ENCODE peak calls at places on chromosomes 5 and 9, in seven cellular contexts. U is hepatocyte, F is OCI-LY7, R is A549, G is H1, K is neural progenitor cell, V is PC-9. Z is an unnamed sample.

GRCh38 chr5:1208743-1209551 is 7.6 kb downstream of the SLC6A19 start:
- DNase-seq in U (peak), F (no peak), R (peak), G (no peak), K (peak), V (no peak), Z (no peak)

GRCh38 chr5:66898241-66899039 is 298.2 kb downstream of the CD180 start:
- DNase-seq in U (no peak), F (no peak), R (no peak), G (no peak), K (no peak), V (no peak), Z (peak)

GRCh38 chr5:73454379-73455036 is 5.9 kb upstream of the FOXD1 start:
- DNase-seq in U (peak), F (peak), R (peak), G (no peak), K (peak), V (peak), Z (peak)

GRCh38 chr5:179605026-179605833 is 18.2 kb downstream of the HNRNPH1 start:
- DNase-seq in U (peak), F (no peak), R (no peak), G (no peak), K (no peak), V (no peak), Z (no peak)

GRCh38 chr5:141192110-141192725 is at the start of gene PCDHB10:
- DNase-seq in U (peak), F (peak), R (peak), G (no peak), K (peak), V (no peak), Z (peak)

GRCh38 chr9:91419222-91420191 is 4.1 kb downstream of the NFIL3 start:
- DNase-seq in U (peak), F (no peak), R (peak), G (no peak), K (no peak), V (peak), Z (peak)

GRCh38 chr5:153496835-153497234 is 6.4 kb downstream of the GRIA1 start:
- DNase-seq in U (peak), F (peak), R (peak), G (no peak), K (peak), V (no peak), Z (peak)

GRCh38 chr5:13783731-13784130 is 160.8 kb downstream of the DNAH5 start:
- DNase-seq in U (no peak), F (no peak), R (no peak), G (no peak), K (no peak), V (no peak), Z (no peak)

GRCh38 chr9:108168451-108168850 is 678.9 kb upstream of the KLF4 start:
- DNase-seq in U (no peak), F (no peak), R (no peak), G (no peak), K (no peak), V (no peak), Z (no peak)

GRCh38 chr9:115262477-115262876 is 144.5 kb upstream of the TNC start:
- DNase-seq in U (peak), F (no peak), R (peak), G (no peak), K (no peak), V (peak), Z (peak)

GRCh38 chr9:121811751-121812150 is 160.3 kb downstream of the DAB2IP start:
- DNase-seq in U (no peak), F (no peak), R (no peak), G (no peak), K (no peak), V (no peak), Z (no peak)

GRCh38 chr5:54547711-54548250 is 30.2 kb downstream of the SNX18 start:
- DNase-seq in U (peak), F (no peak), R (peak), G (no peak), K (no peak), V (peak), Z (peak)

GRCh38 chr5:140202610-140203009 is 27.6 kb downstream of the CYSTM1 start:
- DNase-seq in U (no peak), F (no peak), R (no peak), G (no peak), K (no peak), V (no peak), Z (no peak)

GRCh38 chr5:17448877-17449276 is 49.2 kb upstream of the TAF11L2 start:
- DNase-seq in U (no peak), F (no peak), R (no peak), G (no peak), K (no peak), V (no peak), Z (peak)

GRCh38 chr5:140966293-140967225 is at the start of gene PCDHAC2:
- DNase-seq in U (peak), F (no peak), R (peak), G (no peak), K (peak), V (no peak), Z (peak)

GRCh38 chr5:6177926-6178325 is 200.4 kb downstream of the MED10 start:
- DNase-seq in U (no peak), F (no peak), R (no peak), G (no peak), K (no peak), V (no peak), Z (no peak)

GRCh38 chr5:18395126-18396110 is 761.2 kb downstream of the TAF11L14 start:
- DNase-seq in U (no peak), F (no peak), R (no peak), G (no peak), K (peak), V (no peak), Z (no peak)

GRCh38 chr9:114002986-114003740 is 74.9 kb downstream of the AMBP start:
- DNase-seq in U (no peak), F (no peak), R (no peak), G (no peak), K (no peak), V (no peak), Z (no peak)

GRCh38 chr5:42590566-42590965 is 166.1 kb upstream of the CCDC152 start:
- DNase-seq in U (no peak), F (no peak), R (no peak), G (no peak), K (no peak), V (no peak), Z (no peak)

GRCh38 chr9:68426755-68427154 is 70.3 kb downstream of the PGM5 start:
- DNase-seq in U (no peak), F (no peak), R (no peak), G (no peak), K (no peak), V (no peak), Z (no peak)

GRCh38 chr9:13450723-13451122 is 171.2 kb upstream of the MPDZ start:
- DNase-seq in U (no peak), F (no peak), R (no peak), G (no peak), K (peak), V (no peak), Z (peak)

GRCh38 chr5:61313960-61314681 is 17.9 kb upstream of the ZSWIM6 start:
- DNase-seq in U (peak), F (no peak), R (peak), G (no peak), K (no peak), V (peak), Z (peak)

GRCh38 chr5:34544403-34544802 is 111.7 kb upstream of the RAI14 start:
- DNase-seq in U (no peak), F (no peak), R (no peak), G (no peak), K (no peak), V (no peak), Z (no peak)

GRCh38 chr5:33537240-33537639 is 96.5 kb downstream of the TARS1 start:
- DNase-seq in U (no peak), F (no peak), R (no peak), G (no peak), K (no peak), V (no peak), Z (no peak)

GRCh38 chr5:172144291-172144815 is 43.7 kb downstream of the STK10 start:
- DNase-seq in U (no peak), F (peak), R (no peak), G (no peak), K (no peak), V (no peak), Z (peak)

GRCh38 chr5:124651663-124652513 is 94.6 kb downstream of the ZNF608 start:
- DNase-seq in U (peak), F (peak), R (peak), G (no peak), K (peak), V (peak), Z (peak)

GRCh38 chr9:26462213-26462612 is 430.4 kb downstream of the CAAP1 start:
- DNase-seq in U (peak), F (no peak), R (no peak), G (no peak), K (peak), V (no peak), Z (no peak)

GRCh38 chr9:33354651-33355211 is 47.6 kb downstream of the AQP7 start:
- DNase-seq in U (no peak), F (no peak), R (no peak), G (no peak), K (no peak), V (peak), Z (peak)

GRCh38 chr5:142881076-142881466 is 110.9 kb downstream of the ARHGAP26 start:
- DNase-seq in U (peak), F (peak), R (no peak), G (no peak), K (peak), V (no peak), Z (no peak)

GRCh38 chr9:2718001-2718697 is 839 bp downstream of the KCNV2 start:
- DNase-seq in U (no peak), F (no peak), R (no peak), G (no peak), K (no peak), V (no peak), Z (no peak)

GRCh38 chr9:83030391-83031107 is 32.4 kb downstream of the RASEF start:
- DNase-seq in U (no peak), F (no peak), R (no peak), G (no peak), K (no peak), V (peak), Z (no peak)

GRCh38 chr9:83034026-83034425 is 28.9 kb downstream of the RASEF start:
- DNase-seq in U (no peak), F (no peak), R (no peak), G (no peak), K (no peak), V (no peak), Z (no peak)

GRCh38 chr9:83036043-83036442 is 26.9 kb downstream of the RASEF start:
- DNase-seq in U (no peak), F (no peak), R (no peak), G (no peak), K (no peak), V (no peak), Z (no peak)

GRCh38 chr9:83034587-83034986 is 28.4 kb downstream of the RASEF start:
- DNase-seq in U (no peak), F (no peak), R (peak), G (no peak), K (no peak), V (no peak), Z (peak)

GRCh38 chr9:83032065-83032625 is 30.8 kb downstream of the RASEF start:
- DNase-seq in U (no peak), F (no peak), R (no peak), G (no peak), K (no peak), V (peak), Z (no peak)
- H3K27ac ChIP-seq in U (no peak), F (no peak), R (no peak), G (no peak), K (no peak), V (no peak), Z (no peak)

DNA sequence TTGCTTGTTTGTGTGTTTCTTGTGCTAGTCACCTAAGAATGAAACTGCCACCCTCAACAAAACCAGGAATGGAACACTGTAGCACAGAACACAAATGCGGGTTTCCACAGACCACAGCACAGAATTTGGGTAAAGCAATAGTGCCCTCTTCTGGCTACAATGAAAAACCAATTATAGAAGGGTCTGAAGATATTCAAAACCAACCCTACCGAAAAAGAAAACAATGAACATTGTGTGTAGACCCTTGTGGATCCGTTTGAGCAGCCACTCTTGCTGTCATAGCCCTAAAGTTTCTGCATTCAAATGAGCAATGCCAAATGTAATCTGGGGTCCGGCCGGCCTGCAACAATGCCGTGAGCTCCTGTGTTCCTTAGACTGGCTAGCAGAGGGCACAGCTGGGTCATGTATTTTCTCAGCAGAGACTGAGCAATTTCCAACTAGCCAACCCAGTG is 8.3 kb upstream of the ENC1 start:
- DNase-seq in U (peak), F (peak), R (peak), G (no peak), K (peak), V (peak), Z (no peak)
- H3K4me2 ChIP-seq in U (peak), F (peak), R (peak), G (no peak), K (peak), V (peak), Z (peak)

GRCh38 chr9:124436320-124436719 is 13.9 kb upstream of the ADGRD2 start:
- DNase-seq in U (no peak), F (no peak), R (no peak), G (no peak), K (no peak), V (no peak), Z (peak)

GRCh38 chr9:124439661-124440243 is 10.5 kb upstream of the ADGRD2 start:
- DNase-seq in U (no peak), F (no peak), R (no peak), G (no peak), K (no peak), V (no peak), Z (no peak)

GRCh38 chr9:124437086-124437485 is 13.2 kb upstream of the ADGRD2 start:
- DNase-seq in U (no peak), F (no peak), R (no peak), G (no peak), K (no peak), V (no peak), Z (no peak)

GRCh38 chr9:124439086-124439485 is 11.2 kb upstream of the ADGRD2 start:
- DNase-seq in U (no peak), F (no peak), R (no peak), G (no peak), K (no peak), V (no peak), Z (no peak)

GRCh38 chr9:124438091-124438490 is 12.2 kb upstream of the ADGRD2 start:
- DNase-seq in U (no peak), F (no peak), R (no peak), G (no peak), K (no peak), V (no peak), Z (no peak)
- TF ChIP-seq CTCF in U (no peak), F (no peak), R (no peak), G (no peak), K (no peak), V (no peak), Z (no peak)

GRCh38 chr5:158170534-158170933 is 311.6 kb upstream of the CLINT1 start:
- DNase-seq in U (no peak), F (peak), R (no peak), G (no peak), K (no peak), V (no peak), Z (no peak)

GRCh38 chr5:158175664-158176507 is 316.9 kb upstream of the CLINT1 start:
- DNase-seq in U (peak), F (no peak), R (no peak), G (no peak), K (peak), V (no peak), Z (no peak)

GRCh38 chr5:158178535-158178934 is 319.6 kb upstream of the CLINT1 start:
- DNase-seq in U (no peak), F (no peak), R (no peak), G (no peak), K (peak), V (no peak), Z (no peak)

GRCh38 chr5:158172005-158172404 is 313.1 kb upstream of the CLINT1 start:
- DNase-seq in U (no peak), F (no peak), R (no peak), G (no peak), K (no peak), V (no peak), Z (no peak)

DNA sequence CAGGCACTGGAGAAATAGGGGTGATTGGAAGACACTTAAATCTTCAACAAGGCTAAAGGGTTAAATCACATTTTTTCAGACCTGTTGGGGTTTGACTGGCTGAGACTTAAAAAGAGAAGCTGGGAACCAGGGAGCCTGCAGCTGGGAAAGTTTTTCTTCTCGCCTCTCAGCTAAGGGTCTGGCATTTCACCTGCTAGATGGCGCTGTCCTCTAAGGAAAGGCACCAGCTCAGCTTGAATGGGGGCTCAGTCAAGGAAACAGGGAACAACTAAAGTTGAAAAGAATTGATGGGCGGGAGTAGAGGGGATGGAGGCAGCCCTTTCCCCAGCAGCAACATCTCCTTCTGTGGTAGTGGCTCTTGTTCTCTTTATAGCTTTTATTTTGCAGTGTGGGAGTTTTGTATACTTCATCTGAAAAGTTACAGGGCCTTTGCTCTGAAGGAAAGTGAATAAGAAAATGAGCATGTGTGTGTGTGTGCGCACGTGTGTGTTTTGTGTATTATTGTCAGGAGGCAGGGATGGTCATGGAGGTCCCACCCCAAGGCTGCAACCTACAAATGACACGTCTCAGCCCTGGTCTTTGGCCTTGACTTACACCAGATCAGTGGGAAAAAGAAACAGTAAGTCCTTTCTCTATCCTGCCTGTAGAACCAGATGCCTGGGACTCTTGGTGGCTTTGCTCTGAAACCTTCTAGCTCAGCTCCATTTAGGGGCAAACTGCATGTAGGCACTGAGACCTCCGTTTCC is 316.1 kb upstream of the CLINT1 start:
- DNase-seq in U (peak), F (peak), R (peak), G (peak), K (peak), V (no peak), Z (peak)
- H3K27ac ChIP-seq in U (peak), F (peak), R (no peak), G (no peak), K (peak), V (no peak), Z (no peak)

GRCh38 chr5:11655681-11656080 is 248.6 kb downstream of the CTNND2 start:
- DNase-seq in U (no peak), F (no peak), R (no peak), G (no peak), K (no peak), V (no peak), Z (no peak)
- H3K4me2 ChIP-seq in U (no peak), F (no peak), R (no peak), G (no peak), K (no peak), V (no peak), Z (no peak)

GRCh38 chr9:37960631-37961030 is 56.7 kb upstream of the SLC25A51 start:
- DNase-seq in U (no peak), F (no peak), R (no peak), G (no peak), K (no peak), V (no peak), Z (no peak)
- TF ChIP-seq CTCF in U (no peak), F (no peak), R (no peak), G (no peak), K (no peak), V (no peak), Z (no peak)

GRCh38 chr5:76809141-76809540 is 9.7 kb upstream of the F2RL1 start:
- DNase-seq in U (no peak), F (no peak), R (no peak), G (no peak), K (no peak), V (no peak), Z (no peak)

GRCh38 chr5:76804266-76804665 is 14.6 kb upstream of the F2RL1 start:
- DNase-seq in U (peak), F (no peak), R (peak), G (no peak), K (no peak), V (peak), Z (no peak)

GRCh38 chr5:76810236-76810635 is 8.6 kb upstream of the F2RL1 start:
- DNase-seq in U (no peak), F (no peak), R (no peak), G (no peak), K (no peak), V (no peak), Z (no peak)

GRCh38 chr5:76808142-76808691 is 10.6 kb upstream of the F2RL1 start:
- DNase-seq in U (no peak), F (no peak), R (no peak), G (peak), K (peak), V (no peak), Z (no peak)

GRCh38 chr5:76807296-76807695 is 11.5 kb upstream of the F2RL1 start:
- DNase-seq in U (peak), F (no peak), R (peak), G (no peak), K (peak), V (peak), Z (peak)
- H3K27ac ChIP-seq in U (peak), F (no peak), R (peak), G (peak), K (peak), V (peak), Z (peak)

GRCh38 chr5:107464876-107465275 is 205.9 kb downstream of the EFNA5 start:
- DNase-seq in U (no peak), F (peak), R (no peak), G (no peak), K (no peak), V (no peak), Z (no peak)

GRCh38 chr5:107466233-107466769 is 204.4 kb downstream of the EFNA5 start:
- DNase-seq in U (peak), F (no peak), R (peak), G (no peak), K (peak), V (peak), Z (peak)

GRCh38 chr5:107461770-107462169 is 209.0 kb downstream of the EFNA5 start:
- DNase-seq in U (no peak), F (no peak), R (no peak), G (no peak), K (no peak), V (no peak), Z (no peak)

GRCh38 chr5:107463731-107464130 is 207.0 kb downstream of the EFNA5 start:
- DNase-seq in U (no peak), F (no peak), R (no peak), G (no peak), K (no peak), V (no peak), Z (no peak)

GRCh38 chr5:107464403-107464802 is 206.3 kb downstream of the EFNA5 start:
- DNase-seq in U (no peak), F (peak), R (no peak), G (no peak), K (no peak), V (no peak), Z (no peak)
- H3K4me2 ChIP-seq in U (no peak), F (peak), R (peak), G (no peak), K (no peak), V (no peak), Z (no peak)